ENCODE peak calls at places on chromosomes 5 and 9, in nine cellular contexts. X is CD4-positive, CD25-positive, alpha-beta regulatory T cell; L is stimulated activated CD4-positive, alpha-beta T cell treated with anti-CD3 and anti-CD28 coated beads, Interleukin-15, amount 100 ng/mL, for 24 hours; Y is effector memory CD4-positive, alpha-beta T cell; R is cardiac muscle cell; B is GM04503; I is IMR-90; U is NCI-H1930; A is NCI-H1092. D is an unnamed sample.

GRCh38 chr9:116274293-116274692 is 120.7 kb downstream of the PAPPA start:
- DNase-seq in R (peak; percentile 74), X (no peak), Y (no peak), L (no peak), I (peak; percentile 89), B (no peak), A (no peak), U (no peak), D (peak; percentile 92)

GRCh38 chr5:34580983-34581382 is 75.1 kb upstream of the RAI14 start:
- DNase-seq in L (no peak), Y (no peak), X (no peak), R (no peak), I (no peak), A (no peak), B (no peak), U (no peak), D (no peak)

GRCh38 chr5:171534009-171534895 is 114.8 kb downstream of the FGF18 start:
- DNase-seq in A (no peak), L (peak; percentile 39), I (no peak), X (no peak), R (no peak), U (no peak), B (no peak), Y (no peak), D (no peak)

GRCh38 chr9:109449036-109449798 is 48.9 kb downstream of the PTPN3 start:
- DNase-seq in X (no peak), L (no peak), A (no peak), B (no peak), R (no peak), U (no peak), Y (no peak), I (no peak), D (no peak)

GRCh38 chr5:151141535-151141934 is 16.0 kb downstream of the ANXA6 start:
- DNase-seq in U (no peak), I (peak; percentile 25), R (no peak), Y (peak; percentile 52), A (no peak), L (peak; percentile 79), B (no peak), X (peak; percentile 32), D (no peak)

GRCh38 chr5:129096382-129096991 is 1.9 kb downstream of the ISOC1 start:
- DNase-seq in R (peak; percentile 40), L (no peak), U (no peak), Y (no peak), I (no peak), A (no peak), B (no peak), X (no peak), D (no peak)

GRCh38 chr5:138179277-138179857 is 455 bp downstream of the KIF20A start:
- DNase-seq in X (no peak), Y (no peak), U (no peak), A (no peak), L (peak; percentile 40), R (no peak), B (no peak), I (no peak), D (peak; percentile 4)

GRCh38 chr5:110054240-110054639 is 364.5 kb downstream of the MAN2A1 start:
- DNase-seq in R (peak; percentile 76), X (peak; percentile 43), I (peak; percentile 21), Y (peak; percentile 41), B (no peak), A (peak; percentile 1), L (peak; percentile 70), U (no peak), D (peak; percentile 88)

GRCh38 chr9:36728651-36729520 is 156.2 kb downstream of the MELK start:
- DNase-seq in X (peak; percentile 49), R (peak; percentile 87), I (peak; percentile 78), L (peak; percentile 83), B (no peak), U (peak; percentile 60), Y (peak; percentile 16), A (peak; percentile 81), D (peak; percentile 65)

GRCh38 chr5:123700624-123701023 is 188.6 kb downstream of the CSNK1G3 start:
- DNase-seq in B (peak; percentile 100), Y (no peak), R (peak; percentile 98), U (no peak), X (no peak), L (no peak), A (no peak), I (peak; percentile 96), D (peak; percentile 95)

GRCh38 chr9:33637881-33638280 is 113.8 kb downstream of the ANKRD18B start:
- DNase-seq in A (peak; percentile 62), R (no peak), B (no peak), I (no peak), X (no peak), U (peak; percentile 44), L (no peak), Y (no peak), D (no peak)

GRCh38 chr9:5551368-5551767 is 41.0 kb downstream of the PDCD1LG2 start:
- DNase-seq in Y (no peak), R (no peak), B (no peak), U (no peak), L (no peak), X (no peak), A (no peak), I (no peak), D (no peak)

GRCh38 chr5:158709279-158709678 is 390.4 kb downstream of the EBF1 start:
- DNase-seq in U (no peak), B (no peak), I (no peak), L (no peak), Y (no peak), A (no peak), X (no peak), R (no peak), D (no peak)

GRCh38 chr9:110753734-110754231 is 85.2 kb downstream of the MUSK start:
- DNase-seq in B (peak; percentile 38), L (no peak), X (no peak), I (peak; percentile 77), U (no peak), A (no peak), R (peak; percentile 77), Y (no peak), D (peak; percentile 90)

GRCh38 chr5:159781626-159782157 is 134.6 kb upstream of the ADRA1B start:
- DNase-seq in A (no peak), B (no peak), U (no peak), Y (no peak), I (no peak), L (no peak), X (no peak), R (no peak), D (no peak)

GRCh38 chr9:110452227-110452801 is 114.7 kb upstream of the TXNDC8 start:
- DNase-seq in A (no peak), R (peak; percentile 45), L (no peak), X (no peak), B (no peak), I (peak; percentile 15), U (no peak), Y (no peak), D (peak; percentile 32)

GRCh38 chr9:14277202-14277601 is 36.7 kb downstream of the NFIB start:
- DNase-seq in X (no peak), B (peak; percentile 7), Y (no peak), R (peak; percentile 87), I (peak; percentile 75), U (no peak), L (no peak), A (no peak), D (peak; percentile 82)

GRCh38 chr5:64213568-64213967 is 47.9 kb downstream of the RNF180 start:
- DNase-seq in A (no peak), X (no peak), U (no peak), R (no peak), B (no peak), Y (no peak), L (no peak), I (no peak), D (no peak)

GRCh38 chr5:94503677-94504076 is 114.7 kb downstream of the KIAA0825 start:
- DNase-seq in B (no peak), R (no peak), L (no peak), I (no peak), A (no peak), Y (no peak), X (no peak), U (no peak), D (peak; percentile 8)

GRCh38 chr9:117714282-117714681 is 10.1 kb downstream of the TLR4 start:
- DNase-seq in B (no peak), R (no peak), X (no peak), L (peak; percentile 3), A (no peak), I (no peak), Y (no peak), U (no peak), D (no peak)

GRCh38 chr9:133597316-133597957 is 11.8 kb downstream of the FAM163B start:
- DNase-seq in U (no peak), X (no peak), B (no peak), A (no peak), L (no peak), R (peak; percentile 27), Y (no peak), I (no peak), D (peak; percentile 28)

GRCh38 chr5:96080557-96080956 is 118.9 kb upstream of the ELL2 start:
- DNase-seq in A (no peak), I (peak; percentile 77), R (peak; percentile 45), X (no peak), Y (no peak), B (no peak), L (peak; percentile 25), U (no peak), D (peak; percentile 94)

GRCh38 chr5:150208187-150209015 is 18.5 kb downstream of the SLC6A7 start:
- DNase-seq in Y (no peak), I (peak; percentile 79), U (no peak), R (peak; percentile 25), L (no peak), A (no peak), B (no peak), X (no peak), D (peak; percentile 79)

GRCh38 chr9:74951725-74952151 is 974 bp downstream of the C9orf40 start:
- DNase-seq in Y (peak; percentile 17), I (peak; percentile 12), U (no peak), X (peak; percentile 29), B (no peak), A (peak; percentile 55), L (peak; percentile 59), R (peak; percentile 39), D (peak; percentile 15)

D was measured in fibroblast of mammary gland.